ENCODE peak calls at places on chromosomes 11 and 22, in seven cellular contexts. I is CD14-positive monocyte, P is T follicular helper cell, K is NCI-H524, Z is left cardiac atrium, T is brain pericyte, S is RKO. H is an unnamed sample.

GRCh38 chr11:13016415-13016814 is 7.3 kb downstream of the RASSF10 start:
- DNase-seq in I (no peak), P (no peak), K (no peak), Z (no peak), T (no peak), S (no peak), H (no peak)

GRCh38 chr11:64334764-64335741 is 5.0 kb upstream of the CCDC88B start:
- DNase-seq in I (peak; percentile 94), P (no peak), K (peak; percentile 95), Z (no peak), T (no peak), S (peak; percentile 98), H (peak; percentile 60)

GRCh38 chr11:114598461-114598860 is 2.9 kb upstream of the NXPE4 start:
- DNase-seq in I (no peak), P (no peak), K (no peak), Z (no peak), T (no peak), S (no peak), H (no peak)

GRCh38 chr11:45300715-45301114 is 14.6 kb upstream of the SYT13 start:
- DNase-seq in I (no peak), P (no peak), K (no peak), Z (no peak), T (no peak), S (no peak), H (no peak)

GRCh38 chr11:8757047-8757446 is 74.5 kb downstream of the RPL27A start:
- DNase-seq in I (no peak), P (no peak), K (no peak), Z (no peak), T (no peak), S (no peak), H (no peak)

GRCh38 chr22:36913431-36914382 is at the start of gene CSF2RB:
- DNase-seq in I (peak; percentile 87), P (no peak), K (no peak), Z (no peak), T (no peak), S (no peak), H (no peak)

GRCh38 chr11:92886243-92886905 is 83.1 kb upstream of the MTNR1B start:
- DNase-seq in I (no peak), P (no peak), K (peak; percentile 35), Z (no peak), T (peak; percentile 8), S (peak; percentile 63), H (peak; percentile 61)

GRCh38 chr11:16883179-16883578 is 131.0 kb downstream of the PLEKHA7 start:
- DNase-seq in I (no peak), P (no peak), K (no peak), Z (peak; percentile 34), T (no peak), S (peak; percentile 37), H (peak; percentile 46)

GRCh38 chr11:76762867-76763572 is 20.1 kb upstream of the TSKU start:
- DNase-seq in I (no peak), P (no peak), K (no peak), Z (no peak), T (no peak), S (no peak), H (no peak)